ENCODE peak calls at places on chromosomes 11 and 22, in four cellular contexts. I is HepG2, L is K562, T is GM12878. Q is an unnamed sample.
A peak's percentile ranks its signal among the peaks of the same experiment; 100 is the strongest.

GRCh38 chr11:118065375-118065774 is 11.5 kb upstream of the TMPRSS4 start:
- DNase-seq in T (no peak), I (no peak), L (no peak), Q (no peak)

GRCh38 chr11:34192481-34193401 is 87.3 kb downstream of the NAT10 start:
- DNase-seq in L (no peak), T (no peak), I (no peak), Q (no peak)

GRCh38 chr11:11620966-11621880 is 582 bp downstream of the GALNT18 start:
- DNase-seq in I (no peak), L (no peak), T (no peak), Q (peak; percentile 21)

GRCh38 chr11:87859583-87859982 is 315.7 kb downstream of the RAB38 start:
- DNase-seq in I (no peak), T (no peak), L (no peak), Q (no peak)

GRCh38 chr11:4697583-4697982 is at the start of gene OR51E2:
- DNase-seq in L (no peak), I (no peak), T (no peak), Q (no peak)

GRCh38 chr22:49091917-49092545 is 735.6 kb downstream of the BRD1 start:
- DNase-seq in I (no peak), T (no peak), L (no peak), Q (no peak)

GRCh38 chr11:84608788-84609309 is 1018.3 kb downstream of the DLG2 start:
- DNase-seq in T (no peak), I (no peak), L (no peak), Q (no peak)

GRCh38 chr22:26757496-26757895 is 100.1 kb downstream of the MIAT start:
- DNase-seq in L (no peak), T (no peak), I (no peak), Q (no peak)

GRCh38 chr22:35727436-35727835 is 9.8 kb downstream of the APOL5 start:
- DNase-seq in I (no peak), T (no peak), L (peak; percentile 28), Q (no peak)

GRCh38 chr11:70364745-70365535 is 33.4 kb upstream of the CTTN start:
- DNase-seq in T (peak; percentile 3), L (no peak), I (no peak), Q (no peak)
- TF ChIP-seq SP1 in T (no peak), L (no peak), I (no peak), Q (no peak)

DNA sequence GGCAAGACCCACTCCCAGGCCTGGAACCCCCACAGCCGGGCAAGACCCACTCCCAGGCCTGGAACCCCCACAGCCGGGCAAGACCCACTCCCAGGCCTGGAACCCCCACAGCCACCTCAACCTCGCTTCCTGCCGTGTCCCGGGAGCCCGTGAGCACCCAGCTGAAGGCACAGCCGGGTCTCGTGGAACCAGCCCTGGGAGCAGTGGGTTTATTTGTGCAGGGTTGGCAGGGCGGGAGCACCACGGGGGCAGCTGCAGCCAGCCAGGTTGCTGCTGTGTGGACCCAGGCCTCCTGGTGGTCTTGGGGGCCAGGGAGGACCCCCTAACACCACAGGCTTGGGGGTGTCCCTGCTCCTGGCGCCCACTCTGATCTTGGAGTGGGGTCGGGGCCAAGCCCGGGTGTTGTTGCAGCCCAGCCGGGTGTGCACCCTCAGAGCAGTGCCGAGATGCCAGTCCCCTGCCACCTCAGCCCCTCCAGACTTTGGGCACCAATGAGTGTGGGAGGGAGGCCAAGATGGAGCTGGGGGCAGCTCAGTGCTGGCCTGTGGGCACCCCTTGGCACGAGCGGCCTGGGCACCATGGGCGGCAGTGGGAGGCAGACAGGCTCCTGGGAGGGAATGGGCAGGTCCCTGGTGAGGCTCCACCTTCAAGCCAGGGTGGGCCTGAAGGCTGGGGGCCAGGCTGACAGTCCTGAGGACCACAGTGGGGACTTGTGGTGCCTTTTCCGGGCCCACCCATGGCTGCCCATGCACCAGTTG is 8.2 kb upstream of the PKP3 start:
- DNase-seq in L (no peak), T (no peak), I (no peak), Q (no peak)
- TF ChIP-seq FOXK2 in L (no peak), T (no peak), I (no peak), Q (no peak)

DNA sequence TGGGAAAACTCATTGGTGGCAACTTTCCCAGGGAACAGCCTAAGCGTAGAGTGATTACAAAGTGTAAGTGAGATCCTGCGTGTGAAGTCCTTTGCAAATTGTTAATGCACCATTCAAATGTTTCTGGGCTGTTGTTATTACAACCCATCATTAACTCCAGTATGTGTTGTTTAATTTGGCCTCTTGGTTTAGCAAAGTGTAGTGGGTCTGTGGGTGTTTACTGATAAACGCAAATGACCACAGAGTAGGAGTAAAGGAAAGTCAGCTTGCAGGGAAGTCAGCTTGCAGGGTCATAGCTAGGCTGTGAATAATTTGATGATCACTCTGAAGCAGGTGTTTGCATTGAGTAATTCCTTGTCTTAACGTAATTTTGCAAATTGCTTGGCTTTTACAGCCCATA is 88.1 kb upstream of the DBX1 start:
- DNase-seq in I (no peak), L (no peak), T (no peak), Q (no peak)
- TF ChIP-seq FOXM1 in I (no peak), L (no peak), T (no peak), Q (no peak)

DNA sequence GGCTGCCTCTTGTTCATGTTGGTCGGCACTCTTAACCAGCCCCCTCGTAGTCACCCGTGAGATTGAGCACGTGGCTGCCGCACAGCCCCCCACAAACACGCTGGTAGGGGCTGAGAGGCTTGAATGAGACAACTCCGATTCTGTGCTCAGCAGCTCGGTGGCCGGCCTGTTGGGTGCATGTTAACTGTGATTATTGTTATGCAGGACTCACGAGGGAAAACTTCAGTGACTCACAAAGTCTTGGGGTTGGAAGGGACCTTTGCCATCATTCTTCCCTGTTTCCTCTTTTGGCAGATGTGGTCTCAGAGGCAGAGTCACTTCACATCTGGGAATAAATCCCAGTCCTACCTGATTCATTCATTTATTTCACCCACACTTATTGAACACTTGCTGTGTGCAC is 75.2 kb downstream of the ADAMTS15 start:
- DNase-seq in L (no peak), I (no peak), T (no peak), Q (no peak)
- TF ChIP-seq SP1 in L (no peak), I (no peak), T (no peak), Q (no peak)

GRCh38 chr11:62552931-62553838 is 6.6 kb upstream of the AHNAK start:
- DNase-seq in T (no peak), I (no peak), L (peak; percentile 80), Q (no peak)

GRCh38 chr11:62552465-62552782 is 5.8 kb upstream of the AHNAK start:
- DNase-seq in T (no peak), I (no peak), L (peak; percentile 33), Q (no peak)

GRCh38 chr11:62554377-62554776 is 7.8 kb upstream of the AHNAK start:
- DNase-seq in L (no peak), I (no peak), T (no peak), Q (no peak)

GRCh38 chr11:62555464-62556092 is 9.0 kb upstream of the AHNAK start:
- DNase-seq in L (peak; percentile 63), I (no peak), T (peak; percentile 92), Q (no peak)

DNA sequence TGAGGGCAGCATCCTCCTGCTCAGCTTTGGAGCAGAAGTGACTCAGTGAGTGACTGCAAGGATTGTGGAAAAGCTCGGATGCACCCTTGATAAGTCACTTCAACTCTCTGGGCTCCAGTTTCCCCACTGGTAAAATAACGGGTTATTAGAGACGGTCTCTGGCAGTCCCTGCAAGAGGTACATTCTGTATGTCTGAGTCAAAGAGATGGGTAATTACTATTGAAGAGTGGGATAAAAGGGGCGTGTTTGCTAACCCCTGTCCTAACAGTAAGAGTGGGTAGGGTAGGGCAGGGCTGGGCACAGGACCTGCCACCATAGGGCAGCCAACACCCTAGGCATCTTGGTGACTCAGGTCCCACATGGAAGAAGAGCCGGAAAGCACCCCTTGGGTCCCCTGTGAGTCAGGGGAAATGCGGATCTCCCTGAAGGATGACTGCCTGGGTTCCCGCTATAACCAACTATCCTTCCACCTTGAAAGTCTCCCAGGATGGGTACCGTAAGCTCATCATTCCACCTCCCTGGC is 7.3 kb upstream of the AHNAK start:
- DNase-seq in T (no peak), I (no peak), L (no peak), Q (no peak)
- TF ChIP-seq FOXK2 in T (no peak), I (no peak), L (no peak), Q (no peak)

GRCh38 chr11:113971506-113972195 is 3.3 kb upstream of the HTR3A start:
- DNase-seq in I (no peak), L (no peak), T (no peak), Q (no peak)
- TF ChIP-seq FOXM1 in I (no peak), L (no peak), T (no peak), Q (no peak)

GRCh38 chr22:43129426-43130425 is 13.5 kb downstream of the MCAT start:
- DNase-seq in T (no peak), I (no peak), L (no peak), Q (no peak)

GRCh38 chr22:43128116-43128515 is 15.1 kb downstream of the MCAT start:
- DNase-seq in T (no peak), I (no peak), L (no peak), Q (no peak)

GRCh38 chr22:43126506-43127165 is 16.1 kb downstream of the BIK start:
- DNase-seq in L (peak; percentile 30), I (peak; percentile 65), T (no peak), Q (no peak)

GRCh38 chr22:43128928-43129424 is 14.2 kb downstream of the MCAT start:
- DNase-seq in I (no peak), T (no peak), L (peak; percentile 64), Q (no peak)

GRCh38 chr22:43127166-43127908 is 15.9 kb downstream of the MCAT start:
- DNase-seq in I (no peak), T (no peak), L (peak; percentile 32), Q (no peak)
- TF ChIP-seq SP1 in I (no peak), T (no peak), L (no peak), Q (no peak)

DNA sequence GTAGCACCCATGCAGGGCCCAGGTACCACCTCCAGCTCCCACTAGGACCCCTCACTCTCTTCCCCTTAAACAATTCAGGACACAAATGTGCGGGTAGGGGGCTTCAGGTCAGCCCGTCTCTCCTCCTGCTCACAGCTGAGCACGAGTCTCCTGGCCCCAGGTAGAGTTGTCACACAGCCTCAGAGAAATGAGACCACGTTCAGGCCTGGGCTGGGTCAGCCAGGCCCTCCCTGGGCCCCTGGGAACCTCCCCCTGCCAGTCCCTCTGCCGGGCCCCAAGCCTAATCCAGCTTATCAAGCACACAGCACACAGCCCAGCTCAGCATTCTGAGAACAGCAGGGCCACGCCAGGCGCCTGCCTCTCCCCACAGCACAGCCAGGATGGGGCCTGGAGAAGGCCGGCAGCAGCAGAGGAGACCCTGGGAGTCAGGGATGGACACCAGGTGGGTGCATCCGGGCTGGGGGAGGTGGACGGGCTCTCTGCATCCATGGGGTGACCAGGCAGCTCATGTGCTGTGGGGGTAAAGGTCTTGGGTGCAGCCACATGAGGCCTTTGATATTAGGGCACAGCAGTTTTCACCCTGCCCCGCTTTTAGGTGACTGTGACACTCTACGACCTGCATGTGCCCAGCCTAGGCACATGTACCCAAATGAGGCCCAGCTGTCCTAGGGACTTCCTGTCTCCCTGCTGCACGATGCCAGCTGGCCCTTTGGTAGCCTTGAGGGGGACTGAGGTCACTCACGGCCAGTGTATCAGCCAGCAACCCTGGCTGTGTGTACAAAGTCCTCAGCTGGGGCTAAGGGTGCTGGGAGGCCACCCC is 87.0 kb downstream of the MORC2 start:
- DNase-seq in L (peak; percentile 90), I (peak; percentile 46), T (no peak), Q (no peak)
- TF ChIP-seq FOXK2 in L (no peak), I (no peak), T (no peak), Q (no peak)

Q was measured in HEK293T.